ENCODE peak calls at places on chromosomes 7 and 10, in five cellular contexts. V is GM12892, L is GM23338, Z is transverse colon, U is stomach. D is an unnamed sample.

GRCh38 chr10:49361178-49361554 is 34.7 kb downstream of the DRGX start:
- DNase-seq in Z (no peak), V (no peak), L (no peak), U (no peak), D (no peak)

GRCh38 chr10:110471566-110472139 is 26.1 kb upstream of the DUSP5 start:
- DNase-seq in L (no peak), U (no peak), V (no peak), Z (no peak), D (no peak)

GRCh38 chr10:16386855-16387254 is 50.0 kb upstream of the PTER start:
- DNase-seq in U (no peak), Z (no peak), V (no peak), L (peak), D (no peak)

GRCh38 chr10:13162013-13162364 is 631 bp downstream of the MCM10 start:
- DNase-seq in V (peak), L (no peak), Z (no peak), U (no peak), D (peak)

GRCh38 chr7:90178592-90179279 is 24.5 kb downstream of the STEAP1 start:
- DNase-seq in Z (no peak), U (no peak), L (no peak), V (no peak), D (no peak)

GRCh38 chr10:17747883-17748550 is 4.0 kb upstream of the TMEM236 start:
- DNase-seq in Z (no peak), U (peak), V (no peak), L (no peak), D (no peak)

GRCh38 chr7:30791126-30791525 is 19.9 kb downstream of the MINDY4 start:
- DNase-seq in V (no peak), U (no peak), Z (no peak), L (peak), D (no peak)

GRCh38 chr10:17409170-17409733 is 45.1 kb downstream of the ST8SIA6 start:
- DNase-seq in Z (no peak), V (no peak), U (no peak), L (peak), D (no peak)

GRCh38 chr10:909831-910230 is 21.7 kb downstream of the LARP4B start:
- DNase-seq in U (no peak), V (no peak), L (peak), Z (no peak), D (no peak)

GRCh38 chr7:55570218-55570873 is 2.0 kb downstream of the VOPP1 start:
- DNase-seq in V (no peak), L (no peak), Z (no peak), U (no peak), D (no peak)

GRCh38 chr10:101602767-101603398 is 14.8 kb downstream of the DPCD start:
- DNase-seq in U (peak), Z (peak), V (peak), L (peak), D (peak)

GRCh38 chr10:98340261-98340675 is 72.3 kb upstream of the LOXL4 start:
- DNase-seq in V (no peak), Z (no peak), U (no peak), L (no peak), D (no peak)

GRCh38 chr7:22142593-22142992 is 196.9 kb upstream of the CDCA7L start:
- DNase-seq in V (no peak), U (no peak), L (no peak), Z (no peak), D (no peak)

GRCh38 chr7:128892521-128893250 is 17.8 kb downstream of the KCP start:
- DNase-seq in U (no peak), L (no peak), V (no peak), Z (no peak), D (peak)

GRCh38 chr10:90587081-90587491 is 270.8 kb downstream of the HTR7 start:
- DNase-seq in U (no peak), V (no peak), L (no peak), Z (no peak), D (no peak)

GRCh38 chr7:45148653-45148973 is 9.0 kb upstream of the RAMP3 start:
- DNase-seq in V (no peak), Z (no peak), U (no peak), L (no peak), D (no peak)

GRCh38 chr7:80334185-80334584 is 177.7 kb downstream of the GNAT3 start:
- DNase-seq in Z (no peak), U (no peak), V (no peak), L (no peak), D (no peak)

GRCh38 chr10:121043124-121043849 is 192.1 kb downstream of the WDR11 start:
- DNase-seq in Z (no peak), U (no peak), L (no peak), V (no peak), D (no peak)

GRCh38 chr10:112519129-112519761 is 72.2 kb downstream of the VTI1A start:
- DNase-seq in V (no peak), L (no peak), U (no peak), Z (peak), D (no peak)

GRCh38 chr10:76902949-76903348 is 734.7 kb downstream of the KCNMA1 start:
- DNase-seq in U (no peak), L (peak), Z (peak), V (no peak), D (peak)

GRCh38 chr7:116985575-116985974 is 32.3 kb downstream of the ST7 start:
- DNase-seq in V (no peak), U (no peak), L (no peak), Z (no peak), D (no peak)

GRCh38 chr10:99694171-99694570 is 34.9 kb downstream of the ENTPD7 start:
- DNase-seq in V (no peak), Z (no peak), U (no peak), L (no peak), D (no peak)

GRCh38 chr10:93272884-93273675 is 199.4 kb downstream of the CYP26A1 start:
- DNase-seq in U (no peak), V (no peak), Z (no peak), L (peak), D (no peak)
- TF ChIP-seq POLR2AphosphoS5 in U (no peak), V (no peak), Z (no peak), L (peak), D (no peak)

GRCh38 chr7:70706698-70707097 is 425.2 kb upstream of the GALNT17 start:
- DNase-seq in U (no peak), Z (no peak), V (no peak), L (no peak), D (no peak)

GRCh38 chr7:70703785-70704184 is 428.2 kb upstream of the GALNT17 start:
- DNase-seq in Z (no peak), U (no peak), V (no peak), L (peak), D (no peak)

GRCh38 chr7:70707823-70708243 is 424.1 kb upstream of the GALNT17 start:
- DNase-seq in Z (no peak), V (no peak), U (no peak), L (no peak), D (no peak)

GRCh38 chr7:70704921-70705346 is 427.0 kb upstream of the GALNT17 start:
- DNase-seq in V (no peak), L (no peak), Z (no peak), U (no peak), D (no peak)

GRCh38 chr7:70706204-70706603 is 425.7 kb upstream of the GALNT17 start:
- DNase-seq in Z (no peak), U (no peak), V (no peak), L (peak), D (peak)
- TF ChIP-seq POLR2AphosphoS5 in Z (no peak), U (no peak), V (no peak), L (no peak), D (no peak)

GRCh38 chr7:130489140-130489967 is 2.5 kb upstream of the MEST start:
- DNase-seq in V (no peak), Z (no peak), L (no peak), U (no peak), D (peak)

GRCh38 chr7:130485734-130486113 is 6.2 kb upstream of the MEST start:
- DNase-seq in V (no peak), U (no peak), L (no peak), Z (no peak), D (no peak)

GRCh38 chr7:130488376-130489139 is 3.3 kb upstream of the MEST start:
- DNase-seq in L (no peak), Z (no peak), V (no peak), U (no peak), D (peak)

GRCh38 chr7:130486963-130487324 is 4.9 kb upstream of the MEST start:
- DNase-seq in Z (no peak), L (no peak), V (no peak), U (no peak), D (no peak)

DNA sequence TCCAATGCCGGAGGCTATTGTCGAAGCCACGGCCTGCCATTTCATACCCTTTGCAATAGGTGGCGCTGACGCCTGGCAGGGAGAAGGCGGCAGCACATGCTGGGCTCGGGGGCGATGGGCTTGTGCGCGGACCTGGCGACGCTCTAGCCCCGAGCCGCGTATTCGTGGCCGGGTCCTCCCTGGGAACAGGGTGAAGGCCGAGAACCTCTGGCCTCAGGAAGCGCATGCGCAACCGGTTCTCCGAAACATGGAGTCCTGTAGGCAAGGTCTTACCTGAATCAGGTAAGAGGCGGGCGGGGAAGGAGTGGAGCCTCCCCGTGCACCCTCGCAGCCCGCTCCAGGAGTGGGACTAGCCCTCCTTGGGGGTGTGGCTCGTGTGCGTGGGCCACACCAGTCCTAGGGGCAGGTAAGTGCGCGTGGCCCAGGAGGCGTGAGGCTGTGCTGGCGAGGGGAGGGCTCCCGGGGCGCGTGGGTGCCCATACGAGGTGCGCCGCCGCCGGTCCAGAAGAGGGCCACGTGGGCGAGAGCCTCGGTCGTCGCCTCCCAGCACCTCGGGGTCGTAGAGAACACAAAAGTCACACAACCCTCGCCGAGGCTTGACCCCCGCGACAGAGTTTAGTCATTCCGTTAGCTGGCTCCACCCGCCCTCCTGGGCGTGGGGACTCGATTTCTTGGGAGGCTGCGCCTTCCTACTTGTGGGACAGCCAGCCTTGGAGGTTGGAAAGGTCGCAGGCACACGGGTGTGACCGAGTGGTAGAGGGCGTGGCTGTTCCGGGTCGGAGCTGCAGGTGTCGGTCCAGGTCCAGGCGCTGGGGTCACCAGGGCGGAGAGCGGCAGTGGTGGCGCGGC is 5.5 kb upstream of the MEST start:
- DNase-seq in L (peak), Z (peak), U (peak), V (peak), D (peak)
- TF ChIP-seq POLR2AphosphoS5 in L (peak), Z (no peak), U (no peak), V (no peak), D (no peak)

GRCh38 chr7:16773884-16774283 is 20.3 kb downstream of the TSPAN13 start:
- DNase-seq in Z (no peak), V (no peak), L (no peak), U (no peak), D (no peak)
- TF ChIP-seq POLR2AphosphoS5 in Z (no peak), V (no peak), L (no peak), U (no peak), D (no peak)

GRCh38 chr10:97328646-97329453 is 5.7 kb downstream of the FRAT2 start:
- DNase-seq in Z (no peak), U (peak), L (no peak), V (no peak), D (no peak)

GRCh38 chr10:97325754-97326153 is 6.7 kb downstream of the FRAT1 start:
- DNase-seq in L (peak), V (no peak), U (no peak), Z (no peak), D (no peak)

GRCh38 chr10:97332586-97333350 is 1.8 kb downstream of the FRAT2 start:
- DNase-seq in U (peak), V (no peak), L (peak), Z (peak), D (no peak)

GRCh38 chr10:97331304-97331703 is 3.2 kb downstream of the FRAT2 start:
- DNase-seq in Z (no peak), V (no peak), L (peak), U (no peak), D (no peak)

DNA sequence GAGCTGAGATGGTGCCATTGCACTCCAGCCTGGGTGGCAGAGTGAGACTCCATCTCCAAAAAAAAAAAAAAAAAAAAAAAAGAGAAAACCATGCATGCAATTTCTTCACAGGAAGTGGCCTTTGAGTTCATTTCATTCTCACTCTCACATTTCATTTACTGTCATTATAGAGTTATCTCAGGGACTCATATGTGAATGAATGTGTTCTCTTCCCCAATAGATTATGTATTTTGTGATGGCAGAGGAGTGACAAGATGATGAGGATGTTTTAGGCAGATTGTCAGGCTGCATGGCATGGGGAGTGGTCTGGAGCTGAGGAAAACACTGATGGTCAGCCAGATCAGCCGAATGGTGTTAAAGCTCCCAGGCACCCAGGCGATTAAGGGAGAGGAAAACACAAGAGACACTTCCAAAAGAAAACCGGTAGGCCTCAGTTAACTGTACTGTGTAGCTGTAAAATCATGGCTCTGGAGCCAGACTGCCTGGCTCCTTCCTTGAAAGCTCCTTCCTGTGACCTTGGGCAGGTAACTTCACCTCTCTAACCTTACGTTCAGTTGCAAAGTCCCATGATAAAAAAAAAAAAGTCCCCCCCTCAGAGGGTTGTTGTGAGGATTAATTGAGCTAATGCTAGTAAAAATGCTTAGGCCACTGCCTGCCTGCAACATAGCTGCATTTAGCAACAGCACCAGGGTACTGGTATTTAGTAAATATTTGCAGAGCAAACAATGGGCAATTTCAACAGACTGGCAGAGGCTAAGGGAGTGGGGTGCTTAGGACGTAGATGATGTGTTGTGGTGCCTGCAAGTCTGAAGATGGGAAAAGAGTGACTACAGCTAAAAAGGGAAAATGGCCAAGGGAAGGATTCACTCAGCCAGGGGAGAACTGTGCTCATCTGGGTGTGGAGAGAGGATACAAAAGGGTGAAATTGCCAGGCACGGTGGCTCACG is 6.9 kb downstream of the FRAT2 start:
- DNase-seq in U (peak), V (no peak), L (no peak), Z (no peak), D (no peak)
- TF ChIP-seq POLR2AphosphoS5 in U (no peak), V (no peak), L (no peak), Z (no peak), D (no peak)

DNA sequence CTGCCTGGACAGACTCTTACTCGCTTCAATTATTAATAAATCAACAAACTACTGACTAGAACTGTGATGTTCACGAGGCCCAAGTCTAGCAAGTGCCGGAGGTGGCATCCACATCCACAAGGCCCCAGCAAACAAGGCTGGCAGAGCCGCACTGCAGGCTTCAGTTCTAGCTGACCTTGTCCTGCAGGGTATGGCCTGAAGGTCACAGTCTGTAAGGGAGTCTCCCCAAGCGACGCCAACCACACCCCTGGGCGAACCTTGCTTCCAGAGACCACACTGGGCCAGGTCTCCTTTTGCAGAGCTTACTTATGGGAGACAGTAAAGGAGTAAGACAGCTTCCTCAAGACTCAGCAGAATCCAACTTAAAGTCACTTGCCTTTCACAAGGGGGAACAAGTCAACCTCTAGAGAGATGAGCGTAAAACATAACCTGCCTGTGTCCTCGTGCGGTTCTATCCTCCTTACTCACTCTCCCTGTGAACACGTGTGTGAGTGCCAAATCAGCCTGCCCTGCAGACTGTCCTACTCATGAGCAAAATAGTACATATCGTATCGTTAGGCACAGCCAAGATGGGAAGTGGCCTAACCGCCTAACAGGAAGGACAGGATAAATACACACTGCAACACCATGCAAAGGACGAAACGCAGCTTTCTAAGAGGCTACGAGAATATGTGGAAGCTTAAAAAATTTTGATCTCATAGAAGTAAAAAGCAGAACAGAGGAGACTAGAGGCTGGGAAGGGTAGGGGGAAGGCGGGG is 22.7 kb downstream of the FAM53B start:
- DNase-seq in V (no peak), Z (peak), U (no peak), L (no peak), D (no peak)
- TF ChIP-seq POLR2AphosphoS5 in V (no peak), Z (no peak), U (peak), L (no peak), D (no peak)